ENCODE peak calls at places on chromosomes 2 and 18, in five cellular contexts. J is hepatocyte, F is heart right ventricle, O is Peyer's patch, R is body of pancreas. S is an unnamed sample. For H3K36me3, the result is how much of the 10 kb centered on the place peaks cover.

GRCh38 chr2:135586148-135586547 is 54.9 kb downstream of the R3HDM1 start:
- DNase-seq in O (no peak), F (no peak), J (no peak), R (no peak), S (peak)

GRCh38 chr2:202335791-202336467 is 40.2 kb upstream of the BMPR2 start:
- DNase-seq in J (no peak), F (no peak), R (no peak), O (no peak), S (peak)

GRCh38 chr18:28127228-28127627 is 49.7 kb downstream of the CDH2 start:
- DNase-seq in J (no peak), O (no peak), F (peak), R (no peak), S (no peak)

GRCh38 chr2:219437690-219438089 is 3.0 kb downstream of the SPEG start:
- DNase-seq in J (no peak), O (no peak), R (no peak), F (no peak), S (no peak)

GRCh38 chr2:130834091-130834922 is 2.4 kb upstream of the ARHGEF4 start:
- DNase-seq in J (peak), F (no peak), R (peak), O (no peak), S (peak)

GRCh38 chr2:102355526-102356380 is at the start of gene IL18R1:
- DNase-seq in R (peak), O (peak), F (peak), J (peak), S (peak)

GRCh38 chr2:64594563-64594989 is 59.1 kb downstream of the SERTAD2 start:
- DNase-seq in F (no peak), R (no peak), O (no peak), J (no peak), S (peak)

GRCh38 chr2:201931955-201932354 is 101.7 kb upstream of the FZD7 start:
- DNase-seq in O (no peak), R (no peak), J (no peak), F (no peak), S (no peak)

GRCh38 chr18:55239764-55240163 is 280.5 kb upstream of the CCDC68 start:
- DNase-seq in R (no peak), O (no peak), J (no peak), F (no peak), S (no peak)

GRCh38 chr2:27240406-27240805 is 22.4 kb downstream of the SLC30A3 start:
- DNase-seq in R (no peak), O (no peak), F (no peak), J (no peak), S (no peak)

GRCh38 chr18:58367425-58368140 is 261.3 kb downstream of the ALPK2 start:
- DNase-seq in O (no peak), F (no peak), R (no peak), J (no peak), S (no peak)

GRCh38 chr18:58373486-58373885 is 255.4 kb downstream of the ALPK2 start:
- DNase-seq in R (no peak), J (no peak), F (no peak), O (no peak), S (no peak)

GRCh38 chr18:58370662-58371061 is 258.2 kb downstream of the ALPK2 start:
- DNase-seq in O (no peak), R (no peak), J (no peak), F (no peak), S (no peak)

GRCh38 chr18:58370096-58370495 is 258.8 kb downstream of the ALPK2 start:
- DNase-seq in J (no peak), R (no peak), F (no peak), O (no peak), S (no peak)

DNA sequence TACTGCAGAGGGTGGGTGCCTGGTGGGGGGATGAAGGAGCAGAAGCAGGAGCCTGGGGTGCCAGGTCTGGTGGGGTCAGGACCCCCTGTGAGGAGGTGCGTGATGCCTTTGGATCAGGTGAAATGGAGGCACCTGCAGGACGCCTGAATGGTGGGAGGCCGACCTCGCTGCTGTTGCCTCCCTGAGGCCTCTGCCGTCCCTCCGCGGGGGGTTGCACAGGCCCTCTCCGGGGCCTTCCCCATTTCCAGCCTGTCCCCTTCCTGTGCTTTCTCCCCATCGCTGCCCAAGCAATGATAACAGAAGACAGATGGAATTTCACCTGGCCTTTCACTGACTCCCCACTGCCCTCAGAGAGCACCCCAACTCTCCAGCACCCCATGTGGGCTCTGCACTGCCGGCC is 259.3 kb downstream of the ALPK2 start:
- DNase-seq in J (no peak), R (no peak), O (no peak), F (no peak), S (no peak)
- H3K36me3 ChIP-seq in J (under half), R (under half), O (under half), F (under half), S (under half)

DNA sequence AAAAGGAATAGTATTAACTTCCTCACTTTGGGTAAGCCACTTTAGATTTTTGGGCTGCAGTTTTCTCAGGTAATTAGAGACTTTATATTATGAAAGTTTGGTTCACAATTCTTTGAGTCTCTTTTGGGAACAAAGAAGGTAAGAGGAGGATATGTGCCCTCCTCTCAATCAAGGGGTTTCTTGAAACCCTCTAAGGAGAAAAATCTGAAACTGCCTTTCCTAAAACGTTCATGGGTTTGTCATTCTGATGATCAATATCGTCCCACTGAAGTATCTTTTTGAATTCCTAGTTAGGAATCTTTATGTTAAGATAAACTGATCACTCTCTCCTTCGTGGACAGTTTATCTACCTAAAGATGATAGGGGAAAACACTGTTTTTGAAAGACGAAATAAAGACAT is 42.4 kb upstream of the AKAIN1 start:
- DNase-seq in R (no peak), F (no peak), O (no peak), J (no peak), S (no peak)
- H3K4me3 ChIP-seq in R (no peak), F (peak), O (peak), J (peak), S (peak)

GRCh38 chr18:62715439-62715792 is at the start of gene PHLPP1:
- DNase-seq in J (no peak), R (no peak), O (no peak), F (no peak), S (no peak)

GRCh38 chr18:62717059-62717849 is 1.9 kb downstream of the PHLPP1 start:
- DNase-seq in J (peak), R (peak), F (peak), O (no peak), S (peak)

GRCh38 chr18:62717850-62718229 is 2.5 kb downstream of the PHLPP1 start:
- DNase-seq in R (no peak), J (no peak), O (no peak), F (no peak), S (no peak)

GRCh38 chr18:62715829-62716678 is 713 bp downstream of the PHLPP1 start:
- DNase-seq in R (peak), J (peak), F (peak), O (peak), S (peak)

DNA sequence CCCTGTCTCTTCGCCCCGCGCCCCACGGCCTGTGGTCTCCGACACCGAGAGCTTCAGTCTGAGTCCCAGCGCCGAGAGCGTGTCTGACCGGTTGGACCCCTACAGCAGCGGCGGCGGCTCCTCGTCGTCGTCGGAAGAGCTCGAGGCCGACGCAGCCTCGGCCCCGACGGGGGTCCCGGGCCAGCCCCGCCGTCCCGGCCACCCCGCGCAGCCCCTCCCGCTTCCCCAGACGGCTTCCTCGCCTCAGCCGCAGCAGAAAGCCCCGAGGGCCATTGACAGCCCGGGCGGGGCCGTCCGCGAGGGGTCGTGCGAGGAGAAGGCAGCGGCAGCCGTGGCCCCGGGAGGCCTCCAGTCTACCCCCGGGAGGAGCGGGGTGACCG is 1.3 kb downstream of the PHLPP1 start:
- DNase-seq in R (peak), O (peak), F (peak), J (peak), S (no peak)
- TF ChIP-seq CTCF in R (no peak), O (no peak), F (no peak), J (peak), S (no peak)

GRCh38 chr2:232798156-232798555 is 21.8 kb upstream of the KCNJ13 start:
- DNase-seq in F (no peak), J (no peak), R (no peak), O (no peak), S (no peak)
- H3K36me3 ChIP-seq in F (under half), J (under half), R (under half), O (under half), S (under half)